ENCODE peak calls at places on chromosome X, in six cellular contexts. H is T-helper 9 cell, T is AG20443, G is kidney glomerular epithelial cell, Q is EL, L is aorta. Y is an unnamed sample.

GRCh38 chrX:65821721-65822496 is 154.5 kb downstream of the MSN start:
- DNase-seq in H (peak), T (no peak), G (no peak), Q (no peak), L (no peak), Y (no peak)

GRCh38 chrX:9688833-9689232 is 76.8 kb downstream of the GPR143 start:
- DNase-seq in H (no peak), T (no peak), G (no peak), Q (no peak), L (no peak), Y (no peak)

GRCh38 chrX:120365320-120365719 is 3.4 kb downstream of the ATP1B4 start:
- DNase-seq in H (peak), T (peak), G (no peak), Q (peak), L (no peak), Y (peak)

GRCh38 chrX:120857240-120857639 is 18.4 kb downstream of the CT47B1 start:
- DNase-seq in H (no peak), T (no peak), G (no peak), Q (no peak), L (no peak), Y (peak)

GRCh38 chrX:151384807-151385206 is 12.2 kb upstream of the VMA21 start:
- DNase-seq in H (no peak), T (no peak), G (no peak), Q (no peak), L (no peak), Y (no peak)

GRCh38 chrX:64428371-64428770 is 33.1 kb upstream of the MTMR8 start:
- DNase-seq in H (no peak), T (no peak), G (no peak), Q (no peak), L (no peak), Y (peak)

GRCh38 chrX:46903458-46904242 is 8.6 kb upstream of the JADE3 start:
- DNase-seq in H (peak), T (peak), G (peak), Q (peak), L (peak), Y (peak)

GRCh38 chrX:46408553-46409407 is 136.4 kb downstream of the ZNF674 start:
- DNase-seq in H (peak), T (peak), G (peak), Q (peak), L (peak), Y (peak)

GRCh38 chrX:17613979-17614572 is 123.2 kb upstream of the SCML1 start:
- DNase-seq in H (no peak), T (no peak), G (no peak), Q (peak), L (no peak), Y (no peak)

GRCh38 chrX:57453901-57454300 is 137.9 kb upstream of the ZXDB start:
- DNase-seq in H (no peak), T (peak), G (no peak), Q (peak), L (no peak), Y (peak)

GRCh38 chrX:110036162-110037033 is 33.5 kb downstream of the TMEM164 start:
- DNase-seq in H (no peak), T (no peak), G (no peak), Q (no peak), L (no peak), Y (no peak)

GRCh38 chrX:65195621-65196020 is 219.4 kb upstream of the ZC4H2 start:
- DNase-seq in H (no peak), T (no peak), G (no peak), Q (no peak), L (no peak), Y (no peak)

GRCh38 chrX:11040976-11041375 is 70.2 kb upstream of the HCCS start:
- DNase-seq in H (no peak), T (no peak), G (no peak), Q (no peak), L (no peak), Y (no peak)